ENCODE peak calls at places on chromosomes 16 and 17, in eight cellular contexts. One of them, this sample, is unnamed.

GRCh38 chr16:81608515-81609209 is 164.1 kb downstream of the CMIP start:
- DNase-seq in brain pericyte: no peak
- DNase-seq in stimulated activated naive CD8-positive, alpha-beta T cell treated with anti-CD3 and anti-CD28 coated beads, Interleukin-15, amount 100 ng/mL, for 72 hours: no peak
- DNase-seq in NCI-H146: no peak
- DNase-seq in NCI-H524 treated with DMSO at 0.1 percent for 48 hours: no peak
- DNase-seq in stimulated activated CD4-positive, alpha-beta T cell treated with anti-CD3 and anti-CD28 coated beads, TNF-alpha, amount 100 ng/mL, for 48 hours: no peak
- DNase-seq in pons: peak; percentile 45
- DNase-seq in progenitor cell of endocrine pancreas: no peak
- DNase-seq in this sample: no peak

GRCh38 chr17:58415371-58416055 is 1.8 kb downstream of the RNF43 start:
- DNase-seq in stimulated activated naive CD8-positive, alpha-beta T cell treated with anti-CD3 and anti-CD28 coated beads, Interleukin-15, amount 100 ng/mL, for 72 hours: no peak
- DNase-seq in brain pericyte: no peak
- DNase-seq in pons: no peak
- DNase-seq in NCI-H146: no peak
- DNase-seq in stimulated activated CD4-positive, alpha-beta T cell treated with anti-CD3 and anti-CD28 coated beads, TNF-alpha, amount 100 ng/mL, for 48 hours: no peak
- DNase-seq in NCI-H524 treated with DMSO at 0.1 percent for 48 hours: no peak
- DNase-seq in progenitor cell of endocrine pancreas: peak; percentile 23
- DNase-seq in this sample: peak; percentile 73

GRCh38 chr17:27546624-27547300 is 84.2 kb upstream of the LGALS9 start:
- DNase-seq in NCI-H524 treated with DMSO at 0.1 percent for 48 hours: no peak
- DNase-seq in stimulated activated naive CD8-positive, alpha-beta T cell treated with anti-CD3 and anti-CD28 coated beads, Interleukin-15, amount 100 ng/mL, for 72 hours: no peak
- DNase-seq in NCI-H146: no peak
- DNase-seq in brain pericyte: no peak
- DNase-seq in stimulated activated CD4-positive, alpha-beta T cell treated with anti-CD3 and anti-CD28 coated beads, TNF-alpha, amount 100 ng/mL, for 48 hours: no peak
- DNase-seq in pons: no peak
- DNase-seq in progenitor cell of endocrine pancreas: no peak
- DNase-seq in this sample: no peak

GRCh38 chr16:819336-819735 is 18.8 kb upstream of the GNG13 start:
- DNase-seq in pons: no peak
- DNase-seq in NCI-H524 treated with DMSO at 0.1 percent for 48 hours: no peak
- DNase-seq in NCI-H146: no peak
- DNase-seq in stimulated activated CD4-positive, alpha-beta T cell treated with anti-CD3 and anti-CD28 coated beads, TNF-alpha, amount 100 ng/mL, for 48 hours: no peak
- DNase-seq in progenitor cell of endocrine pancreas: no peak
- DNase-seq in brain pericyte: no peak
- DNase-seq in stimulated activated naive CD8-positive, alpha-beta T cell treated with anti-CD3 and anti-CD28 coated beads, Interleukin-15, amount 100 ng/mL, for 72 hours: no peak
- DNase-seq in this sample: no peak

GRCh38 chr16:13780841-13781553 is 139.0 kb upstream of the ERCC4 start:
- DNase-seq in stimulated activated naive CD8-positive, alpha-beta T cell treated with anti-CD3 and anti-CD28 coated beads, Interleukin-15, amount 100 ng/mL, for 72 hours: no peak
- DNase-seq in brain pericyte: no peak
- DNase-seq in NCI-H524 treated with DMSO at 0.1 percent for 48 hours: no peak
- DNase-seq in stimulated activated CD4-positive, alpha-beta T cell treated with anti-CD3 and anti-CD28 coated beads, TNF-alpha, amount 100 ng/mL, for 48 hours: no peak
- DNase-seq in NCI-H146: no peak
- DNase-seq in progenitor cell of endocrine pancreas: no peak
- DNase-seq in pons: no peak
- DNase-seq in this sample: no peak

GRCh38 chr16:12680531-12680930 is 123.2 kb downstream of the CPPED1 start:
- DNase-seq in pons: no peak
- DNase-seq in stimulated activated naive CD8-positive, alpha-beta T cell treated with anti-CD3 and anti-CD28 coated beads, Interleukin-15, amount 100 ng/mL, for 72 hours: no peak
- DNase-seq in stimulated activated CD4-positive, alpha-beta T cell treated with anti-CD3 and anti-CD28 coated beads, TNF-alpha, amount 100 ng/mL, for 48 hours: no peak
- DNase-seq in NCI-H146: no peak
- DNase-seq in NCI-H524 treated with DMSO at 0.1 percent for 48 hours: no peak
- DNase-seq in brain pericyte: no peak
- DNase-seq in progenitor cell of endocrine pancreas: no peak
- DNase-seq in this sample: no peak

GRCh38 chr16:69443809-69444611 is 19.6 kb downstream of the CYB5B start:
- DNase-seq in brain pericyte: peak; percentile 21
- DNase-seq in progenitor cell of endocrine pancreas: no peak
- DNase-seq in stimulated activated naive CD8-positive, alpha-beta T cell treated with anti-CD3 and anti-CD28 coated beads, Interleukin-15, amount 100 ng/mL, for 72 hours: no peak
- DNase-seq in NCI-H524 treated with DMSO at 0.1 percent for 48 hours: no peak
- DNase-seq in stimulated activated CD4-positive, alpha-beta T cell treated with anti-CD3 and anti-CD28 coated beads, TNF-alpha, amount 100 ng/mL, for 48 hours: no peak
- DNase-seq in pons: peak; percentile 29
- DNase-seq in NCI-H146: no peak
- DNase-seq in this sample: peak; percentile 50

GRCh38 chr17:73363788-73364522 is 52.2 kb upstream of the CDC42EP4 start:
- DNase-seq in stimulated activated CD4-positive, alpha-beta T cell treated with anti-CD3 and anti-CD28 coated beads, TNF-alpha, amount 100 ng/mL, for 48 hours: no peak
- DNase-seq in stimulated activated naive CD8-positive, alpha-beta T cell treated with anti-CD3 and anti-CD28 coated beads, Interleukin-15, amount 100 ng/mL, for 72 hours: no peak
- DNase-seq in NCI-H524 treated with DMSO at 0.1 percent for 48 hours: no peak
- DNase-seq in NCI-H146: peak; percentile 73
- DNase-seq in pons: no peak
- DNase-seq in progenitor cell of endocrine pancreas: no peak
- DNase-seq in brain pericyte: no peak
- DNase-seq in this sample: peak; percentile 58

GRCh38 chr16:85360323-85361277 is 248.3 kb upstream of the CIBAR2 start:
- DNase-seq in progenitor cell of endocrine pancreas: no peak
- DNase-seq in NCI-H524 treated with DMSO at 0.1 percent for 48 hours: peak; percentile 92
- DNase-seq in stimulated activated naive CD8-positive, alpha-beta T cell treated with anti-CD3 and anti-CD28 coated beads, Interleukin-15, amount 100 ng/mL, for 72 hours: no peak
- DNase-seq in brain pericyte: no peak
- DNase-seq in stimulated activated CD4-positive, alpha-beta T cell treated with anti-CD3 and anti-CD28 coated beads, TNF-alpha, amount 100 ng/mL, for 48 hours: no peak
- DNase-seq in NCI-H146: peak; percentile 92
- DNase-seq in pons: no peak
- DNase-seq in this sample: peak; percentile 88

GRCh38 chr17:39618956-39619785 is 7.6 kb upstream of the PPP1R1B start:
- DNase-seq in pons: no peak
- DNase-seq in stimulated activated CD4-positive, alpha-beta T cell treated with anti-CD3 and anti-CD28 coated beads, TNF-alpha, amount 100 ng/mL, for 48 hours: no peak
- DNase-seq in NCI-H524 treated with DMSO at 0.1 percent for 48 hours: no peak
- DNase-seq in NCI-H146: peak; percentile 42
- DNase-seq in brain pericyte: no peak
- DNase-seq in progenitor cell of endocrine pancreas: no peak
- DNase-seq in stimulated activated naive CD8-positive, alpha-beta T cell treated with anti-CD3 and anti-CD28 coated beads, Interleukin-15, amount 100 ng/mL, for 72 hours: no peak
- DNase-seq in this sample: no peak

GRCh38 chr16:50602531-50603205 is 54.5 kb downstream of the NKD1 start:
- DNase-seq in pons: no peak
- DNase-seq in stimulated activated CD4-positive, alpha-beta T cell treated with anti-CD3 and anti-CD28 coated beads, TNF-alpha, amount 100 ng/mL, for 48 hours: no peak
- DNase-seq in NCI-H146: no peak
- DNase-seq in brain pericyte: no peak
- DNase-seq in NCI-H524 treated with DMSO at 0.1 percent for 48 hours: no peak
- DNase-seq in progenitor cell of endocrine pancreas: no peak
- DNase-seq in stimulated activated naive CD8-positive, alpha-beta T cell treated with anti-CD3 and anti-CD28 coated beads, Interleukin-15, amount 100 ng/mL, for 72 hours: peak; percentile 21
- DNase-seq in this sample: peak; percentile 33

GRCh38 chr16:77679901-77680300 is 42.4 kb upstream of the NUDT7 start:
- DNase-seq in pons: no peak
- DNase-seq in NCI-H146: no peak
- DNase-seq in progenitor cell of endocrine pancreas: no peak
- DNase-seq in stimulated activated naive CD8-positive, alpha-beta T cell treated with anti-CD3 and anti-CD28 coated beads, Interleukin-15, amount 100 ng/mL, for 72 hours: no peak
- DNase-seq in brain pericyte: no peak
- DNase-seq in NCI-H524 treated with DMSO at 0.1 percent for 48 hours: no peak
- DNase-seq in stimulated activated CD4-positive, alpha-beta T cell treated with anti-CD3 and anti-CD28 coated beads, TNF-alpha, amount 100 ng/mL, for 48 hours: no peak
- DNase-seq in this sample: no peak

GRCh38 chr16:10121496-10121895 is 60.7 kb downstream of the GRIN2A start:
- DNase-seq in stimulated activated CD4-positive, alpha-beta T cell treated with anti-CD3 and anti-CD28 coated beads, TNF-alpha, amount 100 ng/mL, for 48 hours: no peak
- DNase-seq in stimulated activated naive CD8-positive, alpha-beta T cell treated with anti-CD3 and anti-CD28 coated beads, Interleukin-15, amount 100 ng/mL, for 72 hours: no peak
- DNase-seq in progenitor cell of endocrine pancreas: no peak
- DNase-seq in brain pericyte: no peak
- DNase-seq in NCI-H146: no peak
- DNase-seq in pons: no peak
- DNase-seq in NCI-H524 treated with DMSO at 0.1 percent for 48 hours: no peak
- DNase-seq in this sample: no peak

GRCh38 chr17:8799001-8799850 is at the start of gene MFSD6L:
- DNase-seq in NCI-H524 treated with DMSO at 0.1 percent for 48 hours: no peak
- DNase-seq in NCI-H146: peak; percentile 92
- DNase-seq in stimulated activated CD4-positive, alpha-beta T cell treated with anti-CD3 and anti-CD28 coated beads, TNF-alpha, amount 100 ng/mL, for 48 hours: no peak
- DNase-seq in progenitor cell of endocrine pancreas: peak; percentile 66
- DNase-seq in brain pericyte: no peak
- DNase-seq in pons: no peak
- DNase-seq in stimulated activated naive CD8-positive, alpha-beta T cell treated with anti-CD3 and anti-CD28 coated beads, Interleukin-15, amount 100 ng/mL, for 72 hours: no peak
- DNase-seq in this sample: peak; percentile 80

GRCh38 chr17:67202503-67202902 is 42.5 kb downstream of the HELZ start:
- DNase-seq in NCI-H146: no peak
- DNase-seq in progenitor cell of endocrine pancreas: no peak
- DNase-seq in pons: no peak
- DNase-seq in stimulated activated naive CD8-positive, alpha-beta T cell treated with anti-CD3 and anti-CD28 coated beads, Interleukin-15, amount 100 ng/mL, for 72 hours: no peak
- DNase-seq in stimulated activated CD4-positive, alpha-beta T cell treated with anti-CD3 and anti-CD28 coated beads, TNF-alpha, amount 100 ng/mL, for 48 hours: no peak
- DNase-seq in NCI-H524 treated with DMSO at 0.1 percent for 48 hours: no peak
- DNase-seq in brain pericyte: no peak
- DNase-seq in this sample: no peak

GRCh38 chr17:73591278-73592078 is 52.8 kb downstream of the SDK2 start:
- DNase-seq in stimulated activated CD4-positive, alpha-beta T cell treated with anti-CD3 and anti-CD28 coated beads, TNF-alpha, amount 100 ng/mL, for 48 hours: no peak
- DNase-seq in NCI-H524 treated with DMSO at 0.1 percent for 48 hours: no peak
- DNase-seq in NCI-H146: no peak
- DNase-seq in progenitor cell of endocrine pancreas: no peak
- DNase-seq in pons: no peak
- DNase-seq in stimulated activated naive CD8-positive, alpha-beta T cell treated with anti-CD3 and anti-CD28 coated beads, Interleukin-15, amount 100 ng/mL, for 72 hours: peak; percentile 8
- DNase-seq in brain pericyte: no peak
- DNase-seq in this sample: no peak

GRCh38 chr16:88014954-88015805 is 63.9 kb downstream of the BANP start:
- DNase-seq in NCI-H524 treated with DMSO at 0.1 percent for 48 hours: no peak
- DNase-seq in progenitor cell of endocrine pancreas: no peak
- DNase-seq in stimulated activated CD4-positive, alpha-beta T cell treated with anti-CD3 and anti-CD28 coated beads, TNF-alpha, amount 100 ng/mL, for 48 hours: no peak
- DNase-seq in brain pericyte: no peak
- DNase-seq in NCI-H146: no peak
- DNase-seq in stimulated activated naive CD8-positive, alpha-beta T cell treated with anti-CD3 and anti-CD28 coated beads, Interleukin-15, amount 100 ng/mL, for 72 hours: no peak
- DNase-seq in pons: no peak
- DNase-seq in this sample: no peak

GRCh38 chr17:28008526-28008925 is 34.0 kb upstream of the NLK start:
- DNase-seq in brain pericyte: peak; percentile 11
- DNase-seq in progenitor cell of endocrine pancreas: peak; percentile 58
- DNase-seq in NCI-H146: no peak
- DNase-seq in pons: no peak
- DNase-seq in NCI-H524 treated with DMSO at 0.1 percent for 48 hours: no peak
- DNase-seq in stimulated activated CD4-positive, alpha-beta T cell treated with anti-CD3 and anti-CD28 coated beads, TNF-alpha, amount 100 ng/mL, for 48 hours: no peak
- DNase-seq in stimulated activated naive CD8-positive, alpha-beta T cell treated with anti-CD3 and anti-CD28 coated beads, Interleukin-15, amount 100 ng/mL, for 72 hours: no peak
- DNase-seq in this sample: peak; percentile 59

GRCh38 chr16:31196324-31197088 is 6.1 kb downstream of the PYCARD start:
- DNase-seq in NCI-H524 treated with DMSO at 0.1 percent for 48 hours: no peak
- DNase-seq in brain pericyte: no peak
- DNase-seq in NCI-H146: no peak
- DNase-seq in stimulated activated CD4-positive, alpha-beta T cell treated with anti-CD3 and anti-CD28 coated beads, TNF-alpha, amount 100 ng/mL, for 48 hours: no peak
- DNase-seq in stimulated activated naive CD8-positive, alpha-beta T cell treated with anti-CD3 and anti-CD28 coated beads, Interleukin-15, amount 100 ng/mL, for 72 hours: no peak
- DNase-seq in progenitor cell of endocrine pancreas: no peak
- DNase-seq in pons: no peak
- DNase-seq in this sample: no peak

GRCh38 chr17:29674270-29674669 is 51.6 kb upstream of the CORO6 start:
- DNase-seq in NCI-H146: no peak
- DNase-seq in stimulated activated naive CD8-positive, alpha-beta T cell treated with anti-CD3 and anti-CD28 coated beads, Interleukin-15, amount 100 ng/mL, for 72 hours: no peak
- DNase-seq in progenitor cell of endocrine pancreas: no peak
- DNase-seq in pons: no peak
- DNase-seq in stimulated activated CD4-positive, alpha-beta T cell treated with anti-CD3 and anti-CD28 coated beads, TNF-alpha, amount 100 ng/mL, for 48 hours: no peak
- DNase-seq in NCI-H524 treated with DMSO at 0.1 percent for 48 hours: no peak
- DNase-seq in brain pericyte: no peak
- DNase-seq in this sample: no peak

GRCh38 chr16:27853651-27854050 is 209.9 kb downstream of the GSG1L start:
- DNase-seq in NCI-H524 treated with DMSO at 0.1 percent for 48 hours: no peak
- DNase-seq in progenitor cell of endocrine pancreas: no peak
- DNase-seq in brain pericyte: no peak
- DNase-seq in stimulated activated naive CD8-positive, alpha-beta T cell treated with anti-CD3 and anti-CD28 coated beads, Interleukin-15, amount 100 ng/mL, for 72 hours: no peak
- DNase-seq in stimulated activated CD4-positive, alpha-beta T cell treated with anti-CD3 and anti-CD28 coated beads, TNF-alpha, amount 100 ng/mL, for 48 hours: no peak
- DNase-seq in pons: no peak
- DNase-seq in NCI-H146: no peak
- DNase-seq in this sample: no peak

GRCh38 chr16:12340151-12340733 is 363.7 kb downstream of the SNX29 start:
- DNase-seq in NCI-H146: peak; percentile 90
- DNase-seq in brain pericyte: no peak
- DNase-seq in NCI-H524 treated with DMSO at 0.1 percent for 48 hours: no peak
- DNase-seq in pons: peak; percentile 35
- DNase-seq in stimulated activated naive CD8-positive, alpha-beta T cell treated with anti-CD3 and anti-CD28 coated beads, Interleukin-15, amount 100 ng/mL, for 72 hours: peak; percentile 7
- DNase-seq in progenitor cell of endocrine pancreas: peak; percentile 31
- DNase-seq in stimulated activated CD4-positive, alpha-beta T cell treated with anti-CD3 and anti-CD28 coated beads, TNF-alpha, amount 100 ng/mL, for 48 hours: peak; percentile 41
- DNase-seq in this sample: peak; percentile 55

GRCh38 chr16:18803569-18804462 is 2.5 kb upstream of the ARL6IP1 start:
- DNase-seq in brain pericyte: no peak
- DNase-seq in NCI-H146: no peak
- DNase-seq in NCI-H524 treated with DMSO at 0.1 percent for 48 hours: no peak
- DNase-seq in stimulated activated CD4-positive, alpha-beta T cell treated with anti-CD3 and anti-CD28 coated beads, TNF-alpha, amount 100 ng/mL, for 48 hours: no peak
- DNase-seq in pons: no peak
- DNase-seq in stimulated activated naive CD8-positive, alpha-beta T cell treated with anti-CD3 and anti-CD28 coated beads, Interleukin-15, amount 100 ng/mL, for 72 hours: no peak
- DNase-seq in progenitor cell of endocrine pancreas: no peak
- DNase-seq in this sample: no peak

GRCh38 chr16:72876221-72876620 is 171.7 kb downstream of the ZFHX3 start:
- DNase-seq in NCI-H524 treated with DMSO at 0.1 percent for 48 hours: no peak
- DNase-seq in stimulated activated naive CD8-positive, alpha-beta T cell treated with anti-CD3 and anti-CD28 coated beads, Interleukin-15, amount 100 ng/mL, for 72 hours: peak; percentile 2
- DNase-seq in NCI-H146: no peak
- DNase-seq in brain pericyte: no peak
- DNase-seq in pons: peak; percentile 47
- DNase-seq in progenitor cell of endocrine pancreas: no peak
- DNase-seq in stimulated activated CD4-positive, alpha-beta T cell treated with anti-CD3 and anti-CD28 coated beads, TNF-alpha, amount 100 ng/mL, for 48 hours: no peak
- DNase-seq in this sample: no peak

GRCh38 chr16:26645629-26646028 is 421.1 kb upstream of the C16orf82 start:
- DNase-seq in brain pericyte: no peak
- DNase-seq in pons: peak; percentile 25
- DNase-seq in NCI-H524 treated with DMSO at 0.1 percent for 48 hours: no peak
- DNase-seq in stimulated activated CD4-positive, alpha-beta T cell treated with anti-CD3 and anti-CD28 coated beads, TNF-alpha, amount 100 ng/mL, for 48 hours: peak; percentile 42
- DNase-seq in progenitor cell of endocrine pancreas: peak; percentile 34
- DNase-seq in NCI-H146: no peak
- DNase-seq in stimulated activated naive CD8-positive, alpha-beta T cell treated with anti-CD3 and anti-CD28 coated beads, Interleukin-15, amount 100 ng/mL, for 72 hours: peak; percentile 53
- DNase-seq in this sample: no peak

GRCh38 chr16:89449726-89450335 is 40.5 kb downstream of the ANKRD11 start:
- DNase-seq in NCI-H146: no peak
- DNase-seq in progenitor cell of endocrine pancreas: no peak
- DNase-seq in brain pericyte: no peak
- DNase-seq in stimulated activated CD4-positive, alpha-beta T cell treated with anti-CD3 and anti-CD28 coated beads, TNF-alpha, amount 100 ng/mL, for 48 hours: no peak
- DNase-seq in stimulated activated naive CD8-positive, alpha-beta T cell treated with anti-CD3 and anti-CD28 coated beads, Interleukin-15, amount 100 ng/mL, for 72 hours: no peak
- DNase-seq in pons: no peak
- DNase-seq in NCI-H524 treated with DMSO at 0.1 percent for 48 hours: no peak
- DNase-seq in this sample: no peak

GRCh38 chr17:56592487-56593072 is 919 bp upstream of the NOG start:
- DNase-seq in progenitor cell of endocrine pancreas: peak; percentile 78
- DNase-seq in NCI-H146: peak; percentile 21
- DNase-seq in NCI-H524 treated with DMSO at 0.1 percent for 48 hours: peak; percentile 21
- DNase-seq in pons: peak; percentile 28
- DNase-seq in brain pericyte: no peak
- DNase-seq in stimulated activated CD4-positive, alpha-beta T cell treated with anti-CD3 and anti-CD28 coated beads, TNF-alpha, amount 100 ng/mL, for 48 hours: no peak
- DNase-seq in stimulated activated naive CD8-positive, alpha-beta T cell treated with anti-CD3 and anti-CD28 coated beads, Interleukin-15, amount 100 ng/mL, for 72 hours: peak; percentile 86
- DNase-seq in this sample: peak; percentile 20

GRCh38 chr17:37047631-37048104 is 98.9 kb downstream of the AATF start:
- DNase-seq in stimulated activated naive CD8-positive, alpha-beta T cell treated with anti-CD3 and anti-CD28 coated beads, Interleukin-15, amount 100 ng/mL, for 72 hours: peak; percentile 72
- DNase-seq in pons: peak; percentile 86
- DNase-seq in stimulated activated CD4-positive, alpha-beta T cell treated with anti-CD3 and anti-CD28 coated beads, TNF-alpha, amount 100 ng/mL, for 48 hours: peak; percentile 59
- DNase-seq in NCI-H146: peak; percentile 82
- DNase-seq in brain pericyte: peak; percentile 48
- DNase-seq in NCI-H524 treated with DMSO at 0.1 percent for 48 hours: peak; percentile 67
- DNase-seq in progenitor cell of endocrine pancreas: peak; percentile 72
- DNase-seq in this sample: peak; percentile 86

GRCh38 chr17:80789356-80789902 is 202.2 kb upstream of the CHMP6 start:
- DNase-seq in NCI-H146: no peak
- DNase-seq in stimulated activated CD4-positive, alpha-beta T cell treated with anti-CD3 and anti-CD28 coated beads, TNF-alpha, amount 100 ng/mL, for 48 hours: no peak
- DNase-seq in progenitor cell of endocrine pancreas: no peak
- DNase-seq in pons: no peak
- DNase-seq in stimulated activated naive CD8-positive, alpha-beta T cell treated with anti-CD3 and anti-CD28 coated beads, Interleukin-15, amount 100 ng/mL, for 72 hours: no peak
- DNase-seq in NCI-H524 treated with DMSO at 0.1 percent for 48 hours: no peak
- DNase-seq in brain pericyte: peak; percentile 93
- DNase-seq in this sample: no peak

GRCh38 chr16:52929478-52929877 is 123.2 kb downstream of the CHD9NB start:
- DNase-seq in progenitor cell of endocrine pancreas: no peak
- DNase-seq in NCI-H524 treated with DMSO at 0.1 percent for 48 hours: no peak
- DNase-seq in stimulated activated naive CD8-positive, alpha-beta T cell treated with anti-CD3 and anti-CD28 coated beads, Interleukin-15, amount 100 ng/mL, for 72 hours: no peak
- DNase-seq in pons: no peak
- DNase-seq in NCI-H146: peak; percentile 35
- DNase-seq in brain pericyte: no peak
- DNase-seq in stimulated activated CD4-positive, alpha-beta T cell treated with anti-CD3 and anti-CD28 coated beads, TNF-alpha, amount 100 ng/mL, for 48 hours: no peak
- DNase-seq in this sample: no peak

GRCh38 chr17:69460963-69461922 is 46.7 kb downstream of the MAP2K6 start:
- DNase-seq in pons: peak; percentile 59
- DNase-seq in stimulated activated naive CD8-positive, alpha-beta T cell treated with anti-CD3 and anti-CD28 coated beads, Interleukin-15, amount 100 ng/mL, for 72 hours: no peak
- DNase-seq in progenitor cell of endocrine pancreas: no peak
- DNase-seq in brain pericyte: no peak
- DNase-seq in NCI-H146: no peak
- DNase-seq in NCI-H524 treated with DMSO at 0.1 percent for 48 hours: no peak
- DNase-seq in stimulated activated CD4-positive, alpha-beta T cell treated with anti-CD3 and anti-CD28 coated beads, TNF-alpha, amount 100 ng/mL, for 48 hours: no peak
- DNase-seq in this sample: peak; percentile 17

GRCh38 chr16:66165879-66166278 is 200.6 kb upstream of the CDH5 start:
- DNase-seq in stimulated activated naive CD8-positive, alpha-beta T cell treated with anti-CD3 and anti-CD28 coated beads, Interleukin-15, amount 100 ng/mL, for 72 hours: no peak
- DNase-seq in pons: no peak
- DNase-seq in stimulated activated CD4-positive, alpha-beta T cell treated with anti-CD3 and anti-CD28 coated beads, TNF-alpha, amount 100 ng/mL, for 48 hours: no peak
- DNase-seq in NCI-H524 treated with DMSO at 0.1 percent for 48 hours: no peak
- DNase-seq in NCI-H146: no peak
- DNase-seq in brain pericyte: no peak
- DNase-seq in progenitor cell of endocrine pancreas: no peak
- DNase-seq in this sample: no peak

GRCh38 chr16:68049448-68049847 is 26.4 kb downstream of the DUS2 start:
- DNase-seq in progenitor cell of endocrine pancreas: no peak
- DNase-seq in brain pericyte: no peak
- DNase-seq in stimulated activated CD4-positive, alpha-beta T cell treated with anti-CD3 and anti-CD28 coated beads, TNF-alpha, amount 100 ng/mL, for 48 hours: no peak
- DNase-seq in NCI-H146: no peak
- DNase-seq in NCI-H524 treated with DMSO at 0.1 percent for 48 hours: no peak
- DNase-seq in pons: no peak
- DNase-seq in stimulated activated naive CD8-positive, alpha-beta T cell treated with anti-CD3 and anti-CD28 coated beads, Interleukin-15, amount 100 ng/mL, for 72 hours: no peak
- DNase-seq in this sample: no peak

GRCh38 chr17:64306850-64307463 is 43.9 kb upstream of the TEX2 start:
- DNase-seq in progenitor cell of endocrine pancreas: peak; percentile 42
- DNase-seq in NCI-H524 treated with DMSO at 0.1 percent for 48 hours: peak; percentile 35
- DNase-seq in brain pericyte: no peak
- DNase-seq in pons: peak; percentile 72
- DNase-seq in stimulated activated CD4-positive, alpha-beta T cell treated with anti-CD3 and anti-CD28 coated beads, TNF-alpha, amount 100 ng/mL, for 48 hours: peak; percentile 43
- DNase-seq in stimulated activated naive CD8-positive, alpha-beta T cell treated with anti-CD3 and anti-CD28 coated beads, Interleukin-15, amount 100 ng/mL, for 72 hours: peak; percentile 61
- DNase-seq in NCI-H146: peak; percentile 57
- DNase-seq in this sample: peak; percentile 65